ENCODE peak calls at places on chromosomes 3 and 15, in five cellular contexts. One of them, this sample, is unnamed.

GRCh38 chr3:4410174-4410573 is 56.9 kb downstream of the SUMF1 start:
- DNase-seq in D721Med: no peak
- DNase-seq in GM13976: peak
- DNase-seq in EH: no peak
- DNase-seq in GF-D8: no peak
- DNase-seq in this sample: no peak

GRCh38 chr3:31634485-31634884 is 101.8 kb downstream of the STT3B start:
- DNase-seq in D721Med: no peak
- DNase-seq in GF-D8: no peak
- DNase-seq in EH: peak
- DNase-seq in GM13976: no peak
- DNase-seq in this sample: peak

GRCh38 chr3:141308588-141309218 is 59.6 kb upstream of the ZBTB38 start:
- DNase-seq in GF-D8: no peak
- DNase-seq in GM13976: no peak
- DNase-seq in EH: peak
- DNase-seq in D721Med: no peak
- DNase-seq in this sample: peak

GRCh38 chr3:42051384-42052131 is 39.6 kb upstream of the TRAK1 start:
- DNase-seq in D721Med: no peak
- DNase-seq in GM13976: no peak
- DNase-seq in GF-D8: no peak
- DNase-seq in EH: peak
- DNase-seq in this sample: peak

GRCh38 chr3:13504161-13504831 is 24.2 kb downstream of the HDAC11 start:
- DNase-seq in D721Med: no peak
- DNase-seq in GF-D8: no peak
- DNase-seq in GM13976: no peak
- DNase-seq in EH: peak
- DNase-seq in this sample: peak

GRCh38 chr15:79091204-79091867 is 756 bp upstream of the RASGRF1 start:
- DNase-seq in GF-D8: no peak
- DNase-seq in D721Med: no peak
- DNase-seq in EH: no peak
- DNase-seq in GM13976: peak
- DNase-seq in this sample: peak

GRCh38 chr3:162400697-162401096 is 904.1 kb downstream of the OTOL1 start:
- DNase-seq in D721Med: no peak
- DNase-seq in GM13976: no peak
- DNase-seq in GF-D8: no peak
- DNase-seq in EH: no peak
- DNase-seq in this sample: no peak

GRCh38 chr15:94164202-94164807 is 67.1 kb upstream of the MCTP2 start:
- DNase-seq in EH: peak
- DNase-seq in GM13976: peak
- DNase-seq in D721Med: no peak
- DNase-seq in GF-D8: no peak
- DNase-seq in this sample: peak

GRCh38 chr3:188448813-188449212 is 294.9 kb downstream of the LPP start:
- DNase-seq in EH: no peak
- DNase-seq in GM13976: no peak
- DNase-seq in D721Med: no peak
- DNase-seq in GF-D8: no peak
- DNase-seq in this sample: no peak

GRCh38 chr3:100709840-100710235 is 544 bp downstream of the TFG start:
- DNase-seq in GF-D8: no peak
- DNase-seq in EH: peak
- DNase-seq in D721Med: no peak
- DNase-seq in GM13976: peak
- DNase-seq in this sample: peak

GRCh38 chr3:32780071-32780734 is 37.6 kb upstream of the TRIM71 start:
- DNase-seq in EH: no peak
- DNase-seq in GF-D8: no peak
- DNase-seq in GM13976: no peak
- DNase-seq in D721Med: no peak
- DNase-seq in this sample: no peak

GRCh38 chr3:180871901-180872300 is 40.6 kb upstream of the FXR1 start:
- DNase-seq in GF-D8: no peak
- DNase-seq in D721Med: no peak
- DNase-seq in EH: peak
- DNase-seq in GM13976: no peak
- DNase-seq in this sample: peak